ENCODE peak calls at places on chromosome 10, in seven cellular contexts. Y is RWPE1, R is transverse colon, H is spleen, F is GM20000, T is psoas muscle, W is foreskin fibroblast. N is an unnamed sample.

GRCh38 chr10:129383651-129384050 is 83.4 kb upstream of the MGMT start:
- DNase-seq in Y (no peak), R (no peak), H (no peak), F (no peak), T (no peak), W (no peak), N (no peak)

GRCh38 chr10:19921300-19922140 is 105.3 kb downstream of the PLXDC2 start:
- DNase-seq in Y (no peak), R (no peak), H (no peak), F (no peak), T (no peak), W (peak; percentile 3), N (no peak)

GRCh38 chr10:78895469-78895868 is 173.3 kb upstream of the ZMIZ1 start:
- DNase-seq in Y (no peak), R (no peak), H (no peak), F (no peak), T (no peak), W (no peak), N (no peak)

GRCh38 chr10:46232666-46233065 is 54.1 kb upstream of the ANTXRL start:
- DNase-seq in Y (no peak), R (no peak), H (peak; percentile 41), F (no peak), T (no peak), W (no peak), N (peak; percentile 8)

GRCh38 chr10:1625731-1626130 is 111.6 kb downstream of the ADARB2 start:
- DNase-seq in Y (no peak), R (no peak), H (no peak), F (no peak), T (no peak), W (no peak), N (no peak)

GRCh38 chr10:119281581-119282071 is 74.3 kb downstream of the GRK5 start:
- DNase-seq in Y (no peak), R (peak; percentile 50), H (peak; percentile 22), F (no peak), T (peak; percentile 81), W (peak; percentile 24), N (no peak)

GRCh38 chr10:132257271-132257670 is 50.5 kb downstream of the STK32C start:
- DNase-seq in Y (peak; percentile 77), R (no peak), H (no peak), F (no peak), T (no peak), W (peak; percentile 50), N (no peak)

GRCh38 chr10:14707441-14707840 is 67.3 kb downstream of the FAM107B start:
- DNase-seq in Y (no peak), R (no peak), H (no peak), F (no peak), T (no peak), W (no peak), N (no peak)

GRCh38 chr10:86936661-86937501 is 20.5 kb downstream of the MMRN2 start:
- DNase-seq in Y (no peak), R (no peak), H (no peak), F (no peak), T (no peak), W (peak; percentile 47), N (no peak)

GRCh38 chr10:88437411-88437810 is 145.7 kb downstream of the RNLS start:
- DNase-seq in Y (peak; percentile 70), R (no peak), H (no peak), F (no peak), T (no peak), W (peak; percentile 17), N (no peak)

GRCh38 chr10:78614267-78614666 is 454.5 kb upstream of the ZMIZ1 start:
- DNase-seq in Y (no peak), R (no peak), H (no peak), F (no peak), T (no peak), W (no peak), N (no peak)

GRCh38 chr10:47325303-47326291 is 3.3 kb downstream of the GDF2 start:
- DNase-seq in Y (no peak), R (peak; percentile 1), H (no peak), F (no peak), T (no peak), W (no peak), N (no peak)

GRCh38 chr10:73593812-73594211 is 2.7 kb upstream of the USP54 start:
- DNase-seq in Y (no peak), R (no peak), H (no peak), F (no peak), T (no peak), W (no peak), N (no peak)

GRCh38 chr10:97842658-97843295 is 6.9 kb upstream of the GOLGA7B start:
- DNase-seq in Y (no peak), R (no peak), H (no peak), F (no peak), T (no peak), W (no peak), N (no peak)

GRCh38 chr10:33653584-33654367 is 319.3 kb upstream of the NRP1 start:
- DNase-seq in Y (peak; percentile 9), R (no peak), H (no peak), F (no peak), T (no peak), W (peak; percentile 47), N (no peak)

GRCh38 chr10:78763651-78764395 is 304.9 kb upstream of the ZMIZ1 start:
- DNase-seq in Y (no peak), R (no peak), H (peak; percentile 78), F (peak; percentile 73), T (no peak), W (no peak), N (peak; percentile 25)

GRCh38 chr10:5840314-5841307 is 27.4 kb upstream of the GDI2 start:
- DNase-seq in Y (no peak), R (peak; percentile 28), H (peak; percentile 94), F (peak; percentile 71), T (peak; percentile 49), W (no peak), N (no peak)

DNA sequence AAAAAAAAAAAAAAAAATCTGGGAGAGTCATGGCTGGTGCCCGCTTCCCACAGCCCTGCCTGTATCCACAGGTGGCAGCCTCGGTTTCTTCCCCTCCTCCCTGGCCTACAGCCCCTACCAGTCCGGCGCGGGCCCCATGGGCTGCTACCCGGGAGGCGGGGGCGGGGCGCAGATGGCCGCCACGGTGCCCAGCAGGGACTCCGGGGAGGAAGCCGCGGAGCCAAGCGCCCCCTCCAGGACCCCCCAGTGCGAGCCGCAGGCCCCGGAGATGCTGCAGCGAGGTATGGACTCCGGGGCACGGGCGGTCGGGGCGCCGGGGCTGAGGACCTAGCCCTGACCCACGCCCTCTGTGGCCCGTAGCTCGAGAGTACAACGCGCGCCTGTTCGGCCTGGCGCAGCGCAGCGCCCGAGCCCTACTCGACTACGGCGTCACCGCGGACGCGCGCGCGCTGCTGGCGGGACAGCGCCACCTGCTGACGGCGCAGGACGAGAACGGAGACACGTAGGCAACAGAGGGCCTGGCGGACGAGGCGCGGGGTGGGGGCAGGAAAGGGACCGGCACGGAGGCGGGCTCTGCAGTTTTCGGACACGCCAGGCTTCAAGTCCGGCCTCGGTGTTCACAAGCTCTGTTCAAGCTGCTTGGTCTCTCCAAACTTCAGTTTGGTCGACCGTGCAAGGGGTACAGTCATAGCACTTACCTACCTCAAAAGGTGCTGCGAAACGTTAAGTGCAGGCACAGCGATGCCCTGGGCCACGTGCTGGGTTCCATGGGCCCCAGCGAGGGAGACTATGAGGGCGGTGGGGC is 3.9 kb downstream of the NFKB2 start:
- DNase-seq in Y (peak; percentile 84), R (peak; percentile 92), H (peak; percentile 99), F (peak; percentile 93), T (peak; percentile 91), W (peak; percentile 83), N (peak; percentile 87)
- TF ChIP-seq CTCF in Y (peak; percentile 96), R (peak; percentile 89), H (peak; percentile 97), F (peak; percentile 99), T (peak; percentile 88), W (peak; percentile 84), N (peak; percentile 96)

DNA sequence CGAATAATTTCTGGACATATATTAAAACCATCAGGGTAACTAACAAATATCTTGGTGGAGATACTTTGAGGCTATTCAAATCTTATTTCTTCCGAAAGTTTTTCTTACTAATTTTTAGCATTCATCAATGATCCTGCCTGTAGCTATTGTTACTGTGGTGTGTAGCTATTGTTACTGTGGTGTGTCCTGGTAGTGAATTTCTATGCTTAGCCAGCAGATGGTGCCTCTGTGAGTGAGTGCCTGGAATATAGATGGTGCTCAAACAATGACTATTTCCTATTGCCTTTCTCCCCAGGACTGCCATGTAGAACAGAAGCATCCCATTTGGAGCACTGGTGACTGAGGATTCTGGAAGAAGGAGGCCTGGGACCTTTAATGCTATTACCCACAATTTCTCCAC is 245.7 kb downstream of the CCSER2 start:
- DNase-seq in Y (peak; percentile 16), R (no peak), H (no peak), F (no peak), T (no peak), W (no peak), N (no peak)
- TF ChIP-seq CTCF in Y (no peak), R (no peak), H (no peak), F (no peak), T (no peak), W (no peak), N (no peak)

DNA sequence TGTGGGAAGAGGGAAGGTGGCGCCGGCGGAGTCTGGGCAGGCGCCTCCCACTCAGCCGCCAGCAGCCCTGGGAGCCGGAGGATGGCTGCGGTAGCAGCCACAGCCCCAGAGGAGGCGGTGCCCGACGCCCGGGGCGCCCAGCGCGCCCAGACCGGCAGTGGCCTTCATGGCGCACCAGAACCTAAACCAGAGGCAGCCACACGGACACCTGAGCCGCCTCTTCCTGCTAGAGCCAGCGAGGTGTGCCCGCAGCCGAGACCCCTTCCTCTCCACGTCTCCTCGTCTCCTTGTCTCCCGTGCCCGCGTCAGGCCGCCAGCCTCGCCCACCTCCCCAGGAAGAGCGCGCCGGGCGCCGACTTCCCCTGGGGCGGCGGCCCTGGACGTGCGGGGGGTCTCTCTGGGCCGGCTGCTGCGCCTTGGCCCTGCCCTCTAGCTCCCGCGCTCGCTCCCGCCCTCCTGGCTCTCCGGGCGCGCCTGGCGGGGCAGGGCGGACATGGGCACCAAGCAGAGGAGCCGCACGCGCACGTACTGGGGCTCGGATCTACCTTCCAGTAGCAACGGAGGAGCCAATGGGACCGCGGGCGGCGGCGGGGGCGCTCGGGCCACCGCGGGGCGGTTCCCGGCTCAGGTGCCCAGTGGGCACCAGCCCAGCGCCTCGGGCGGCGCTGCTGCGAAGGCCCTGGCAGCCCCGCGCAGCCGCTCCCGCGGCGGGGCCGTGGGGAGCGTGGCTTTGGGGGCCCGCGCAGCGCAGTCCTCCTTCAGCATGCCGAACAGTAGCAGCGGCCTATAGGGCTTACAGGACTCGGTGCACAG is 33.0 kb upstream of the SFTPD start:
- DNase-seq in Y (peak; percentile 60), R (peak; percentile 52), H (no peak), F (peak; percentile 22), T (peak; percentile 45), W (peak; percentile 28), N (no peak)
- TF ChIP-seq CTCF in Y (no peak), R (no peak), H (no peak), F (no peak), T (no peak), W (no peak), N (no peak)

DNA sequence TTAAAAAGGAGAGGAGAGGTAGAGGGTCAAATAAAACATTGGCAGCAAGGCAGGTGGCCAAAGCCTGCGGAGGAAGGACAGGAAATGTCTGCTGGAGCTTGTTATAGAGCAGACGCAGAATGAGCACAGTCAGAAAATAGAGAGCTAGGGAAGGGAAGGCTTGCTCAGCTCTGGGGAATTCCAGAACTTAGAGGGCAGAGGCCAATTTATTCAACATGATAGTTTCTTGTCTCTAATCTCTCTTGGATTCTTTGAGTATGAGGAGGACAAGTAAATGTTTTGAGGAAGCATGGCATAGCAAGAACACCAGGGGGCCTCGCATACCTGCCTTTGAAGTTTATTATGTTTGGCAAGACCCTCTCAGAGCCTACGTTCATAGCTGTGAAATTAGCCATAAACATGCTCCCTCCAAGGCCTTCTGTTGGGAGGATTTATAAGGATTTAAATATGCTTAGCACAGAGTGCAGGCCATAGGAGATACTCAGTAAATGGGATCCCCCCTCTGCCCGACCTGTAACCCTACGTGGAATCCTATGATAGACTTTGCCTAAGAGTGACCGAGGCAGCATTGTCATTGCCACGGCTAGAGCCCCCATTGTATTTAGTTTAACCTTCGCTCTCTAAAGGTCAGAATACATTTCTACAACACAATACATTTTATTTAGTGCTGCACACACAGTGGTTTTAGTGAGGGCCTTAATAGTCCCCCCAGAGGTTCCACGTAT is 293.9 kb downstream of the CCDC3 start:
- DNase-seq in Y (peak; percentile 20), R (peak; percentile 31), H (no peak), F (peak; percentile 18), T (no peak), W (peak; percentile 83), N (no peak)
- TF ChIP-seq CTCF in Y (no peak), R (no peak), H (peak; percentile 35), F (peak; percentile 15), T (peak; percentile 26), W (peak; percentile 68), N (no peak)